ENCODE peak calls at places on chromosomes 12 and 14, in six cellular contexts. M, R, U, P, Q and A are unnamed samples.
A peak's percentile ranks its signal among the peaks of the same experiment; 100 is the strongest.

GRCh38 chr12:123808167-123808566 is 46.1 kb downstream of the DNAH10 start:
- DNase-seq in Q (no peak), U (no peak), P (peak; percentile 28), M (peak; percentile 9), R (no peak), A (peak; percentile 24)

GRCh38 chr12:109098142-109098652 is 800 bp downstream of the UNG start:
- DNase-seq in P (peak; percentile 84), M (peak; percentile 86), R (peak; percentile 65), Q (no peak), U (no peak), A (no peak)

GRCh38 chr14:47149326-47149725 is 497.7 kb upstream of the RPL10L start:
- DNase-seq in R (no peak), P (no peak), M (no peak), U (no peak), Q (no peak), A (no peak)

GRCh38 chr12:6273931-6274687 is 36.4 kb upstream of the PLEKHG6 start:
- DNase-seq in R (no peak), Q (no peak), U (no peak), P (no peak), M (no peak), A (peak; percentile 57)

GRCh38 chr12:27319848-27320247 is 12.8 kb upstream of the BMAL2 start:
- DNase-seq in P (no peak), U (no peak), Q (no peak), R (no peak), M (no peak), A (no peak)

GRCh38 chr12:127926004-127926403 is 341.0 kb upstream of the TMEM132C start:
- DNase-seq in R (no peak), P (peak; percentile 55), Q (no peak), U (no peak), M (peak; percentile 81), A (no peak)

GRCh38 chr12:53755451-53756290 is 3.9 kb upstream of the CISTR start:
- DNase-seq in M (no peak), R (no peak), Q (no peak), P (no peak), U (no peak), A (no peak)

GRCh38 chr12:66693901-66694513 is 15.1 kb upstream of the GRIP1 start:
- DNase-seq in R (no peak), U (peak; percentile 41), Q (no peak), P (peak; percentile 85), M (peak; percentile 77), A (peak; percentile 12)

GRCh38 chr12:53048780-53049401 is 974 bp upstream of the TNS2 start:
- DNase-seq in M (peak; percentile 84), Q (peak; percentile 66), R (peak; percentile 85), P (peak; percentile 75), U (no peak), A (peak; percentile 24)

GRCh38 chr12:72307229-72307628 is 35.1 kb downstream of the TRHDE start:
- DNase-seq in U (no peak), P (no peak), M (no peak), Q (no peak), R (no peak), A (no peak)

GRCh38 chr12:101935769-101936741 is 58.7 kb downstream of the DRAM1 start:
- DNase-seq in Q (no peak), M (peak; percentile 10), R (peak; percentile 70), U (peak; percentile 90), P (peak; percentile 62), A (no peak)

GRCh38 chr14:103905861-103906456 is 22.3 kb upstream of the TDRD9 start:
- DNase-seq in Q (no peak), U (no peak), R (no peak), P (no peak), M (no peak), A (peak; percentile 55)

GRCh38 chr12:17652436-17652835 is 437.6 kb downstream of the RERGL start:
- DNase-seq in P (no peak), Q (no peak), M (no peak), U (no peak), R (no peak), A (no peak)

GRCh38 chr12:27583057-27583797 is 59.2 kb downstream of the PPFIBP1 start:
- DNase-seq in M (no peak), R (no peak), Q (no peak), P (no peak), U (no peak), A (no peak)

GRCh38 chr12:119681953-119682352 is 14.0 kb downstream of the PRKAB1 start:
- DNase-seq in Q (no peak), P (no peak), M (no peak), U (no peak), R (no peak), A (no peak)

GRCh38 chr12:42144174-42144423 is 575 bp downstream of the GXYLT1 start:
- DNase-seq in M (no peak), R (no peak), P (no peak), U (no peak), Q (no peak), A (no peak)

GRCh38 chr14:64998455-64998931 is 11.8 kb downstream of the FNTB start:
- DNase-seq in U (no peak), R (no peak), P (no peak), M (no peak), Q (no peak), A (no peak)

GRCh38 chr14:35393826-35394225 is 10.7 kb downstream of the NFKBIA start:
- DNase-seq in P (no peak), R (no peak), M (no peak), Q (no peak), U (no peak), A (no peak)

GRCh38 chr12:91851741-91852477 is 293.7 kb downstream of the BTG1 start:
- DNase-seq in P (no peak), Q (no peak), U (no peak), M (no peak), R (no peak), A (no peak)

GRCh38 chr14:55274760-55275159 is 3.5 kb downstream of the FBXO34 start:
- DNase-seq in P (no peak), Q (no peak), R (no peak), U (no peak), M (no peak), A (no peak)

GRCh38 chr12:65533177-65533883 is 254.8 kb downstream of the MSRB3 start:
- DNase-seq in R (no peak), U (peak; percentile 75), Q (no peak), P (no peak), M (no peak), A (no peak)

GRCh38 chr14:64800000-64800399 is 79.7 kb downstream of the SPTB start:
- DNase-seq in P (peak; percentile 23), R (no peak), Q (no peak), U (no peak), M (peak; percentile 41), A (peak; percentile 50)

GRCh38 chr12:105676694-105677093 is 346.2 kb downstream of the C12orf75 start:
- DNase-seq in M (no peak), Q (peak; percentile 18), U (no peak), R (peak; percentile 28), P (no peak), A (no peak)

GRCh38 chr12:103012884-103013283 is 55.4 kb downstream of the ASCL1 start:
- DNase-seq in Q (no peak), R (no peak), P (no peak), U (no peak), M (no peak), A (no peak)

GRCh38 chr14:100846309-100846859 is 20.5 kb downstream of the MEG3 start:
- DNase-seq in P (no peak), Q (no peak), M (no peak), U (no peak), R (no peak), A (no peak)

GRCh38 chr14:58061581-58061980 is 90.4 kb downstream of the ARMH4 start:
- DNase-seq in M (no peak), P (no peak), R (no peak), U (no peak), Q (no peak), A (no peak)

DNA sequence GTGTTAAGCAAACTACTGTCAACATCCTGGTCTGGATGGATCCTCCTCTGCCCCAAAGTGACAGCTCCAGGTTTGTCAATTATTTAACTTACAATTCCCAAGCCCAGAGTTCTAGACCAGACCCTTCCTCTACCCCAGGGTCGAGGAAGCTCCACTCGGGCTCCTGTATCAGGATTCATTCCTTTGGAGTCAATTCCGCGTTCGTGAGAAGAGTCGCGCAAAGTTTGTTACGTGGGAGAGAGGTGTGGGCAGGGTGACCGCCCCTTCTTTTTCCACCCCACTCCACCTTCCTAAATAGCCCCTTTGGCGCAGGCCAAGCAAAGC is 479 bp downstream of the SEL1L start:
- DNase-seq in R (no peak), M (no peak), P (peak; percentile 25), U (no peak), Q (no peak), A (no peak)
- TF ChIP-seq CTCF in R (no peak), M (no peak), P (no peak), U (no peak), Q (no peak), A (no peak)

GRCh38 chr14:94143239-94143638 is 13.8 kb upstream of the IFI27L2 start:
- DNase-seq in Q (no peak), U (no peak), R (no peak), M (peak; percentile 52), P (no peak), A (peak; percentile 45)
- TF ChIP-seq CTCF in Q (no peak), U (peak; percentile 27), R (no peak), M (peak; percentile 32), P (peak; percentile 15), A (peak; percentile 48)

GRCh38 chr14:96091149-96091693 is 52.1 kb downstream of the C14orf132 start:
- DNase-seq in P (no peak), Q (no peak), R (peak; percentile 19), U (no peak), M (no peak), A (no peak)

GRCh38 chr14:96089401-96089800 is 50.2 kb downstream of the C14orf132 start:
- DNase-seq in Q (no peak), M (no peak), P (no peak), R (no peak), U (no peak), A (no peak)

GRCh38 chr14:96088911-96089310 is 49.7 kb downstream of the C14orf132 start:
- DNase-seq in R (no peak), M (no peak), P (no peak), U (no peak), Q (no peak), A (no peak)

GRCh38 chr14:96091941-96092411 is 52.8 kb downstream of the C14orf132 start:
- DNase-seq in M (no peak), U (no peak), P (no peak), R (peak; percentile 11), Q (no peak), A (no peak)

DNA sequence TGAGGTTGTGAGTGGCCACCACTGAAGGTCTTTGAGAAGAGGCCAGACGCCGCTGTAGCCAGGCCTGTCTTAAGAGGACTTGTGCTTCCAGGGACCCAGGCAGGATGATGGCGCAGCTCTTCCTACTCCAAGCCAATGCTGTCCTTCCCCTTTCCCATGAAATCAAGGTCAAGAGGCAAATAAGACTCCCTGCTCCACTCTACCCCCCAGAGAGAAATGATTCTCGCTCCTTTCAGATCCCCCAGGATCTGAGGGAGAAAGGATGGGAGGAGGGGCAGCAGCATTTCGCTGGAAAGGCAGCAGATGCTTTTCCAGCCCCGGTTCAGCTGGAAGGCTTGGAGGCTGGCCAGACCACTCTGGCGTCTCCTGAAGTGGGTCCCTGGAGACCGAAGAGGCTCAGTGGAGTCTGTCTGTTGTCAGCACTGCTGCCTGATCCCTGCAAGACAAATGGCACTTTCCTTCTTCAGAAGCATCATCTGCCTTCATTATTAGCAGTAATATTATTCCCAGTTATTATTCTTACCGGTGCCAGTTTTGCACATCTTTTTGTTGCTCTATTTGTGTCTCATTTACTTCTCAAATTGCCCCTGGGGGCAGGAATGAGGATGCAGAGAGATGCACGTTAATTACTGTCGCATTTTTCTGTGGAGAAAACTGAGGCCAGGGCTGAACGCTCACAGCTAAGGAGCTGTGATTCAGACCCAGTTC is 51.4 kb downstream of the C14orf132 start:
- DNase-seq in U (no peak), Q (no peak), R (peak; percentile 48), M (peak; percentile 72), P (peak; percentile 70), A (no peak)
- TF ChIP-seq CTCF in U (no peak), Q (no peak), R (no peak), M (peak; percentile 23), P (no peak), A (no peak)

GRCh38 chr14:97456958-97457357 is 659.8 kb downstream of the VRK1 start:
- DNase-seq in P (peak; percentile 45), Q (no peak), M (no peak), R (no peak), U (no peak), A (no peak)
- TF ChIP-seq CTCF in P (no peak), Q (no peak), M (no peak), R (no peak), U (no peak), A (no peak)